ENCODE peak calls at places on chromosomes 13 and 19, in eight cellular contexts. I is neural progenitor cell, P is GM23248, L is astrocyte, O is mammary epithelial cell, A is PC-9, N is DND-41, Q is keratinocyte. J is an unnamed sample.
A peak's percentile ranks its signal among the peaks of the same experiment; 100 is the strongest.

GRCh38 chr19:32450217-32450616 is 44.6 kb downstream of the DPY19L3 start:
- DNase-seq in L (no peak), N (no peak), Q (no peak), A (no peak), P (no peak), O (no peak), I (no peak), J (no peak)

GRCh38 chr19:4067396-4068057 is 828 bp upstream of the ZBTB7A start:
- DNase-seq in A (no peak), O (no peak), Q (no peak), P (peak; percentile 36), I (peak; percentile 64), N (no peak), L (no peak), J (no peak)

GRCh38 chr19:4338441-4339350 is at the start of gene STAP2:
- DNase-seq in L (no peak), P (no peak), O (peak; percentile 92), Q (no peak), I (peak; percentile 51), N (peak; percentile 30), A (peak; percentile 68), J (peak; percentile 43)

GRCh38 chr13:90746230-90746629 is 601.3 kb upstream of the MIR17HG start:
- DNase-seq in Q (no peak), N (no peak), L (no peak), I (peak; percentile 18), P (no peak), A (no peak), O (no peak), J (no peak)

GRCh38 chr19:2992958-2993357 is 15.6 kb downstream of the TLE6 start:
- DNase-seq in O (no peak), L (no peak), P (no peak), A (no peak), N (no peak), I (peak; percentile 43), Q (no peak), J (no peak)

GRCh38 chr13:49185264-49185663 is 34.9 kb upstream of the MLNR start:
- DNase-seq in A (no peak), N (no peak), I (no peak), Q (no peak), L (no peak), P (no peak), O (no peak), J (no peak)

GRCh38 chr13:74761794-74762193 is 627.6 kb upstream of the KLF12 start:
- DNase-seq in N (no peak), I (no peak), O (no peak), A (no peak), L (peak; percentile 90), P (peak; percentile 38), Q (no peak), J (no peak)

GRCh38 chr19:58350001-58350801 is 3.1 kb downstream of the A1BG start:
- DNase-seq in O (no peak), Q (no peak), N (no peak), L (no peak), A (no peak), I (no peak), P (no peak), J (peak; percentile 80)

GRCh38 chr19:49911381-49912145 is 14.9 kb upstream of the IL4I1 start:
- DNase-seq in Q (no peak), N (no peak), L (no peak), I (no peak), O (no peak), P (no peak), A (no peak), J (peak; percentile 76)

GRCh38 chr13:100666124-100666523 is 8.5 kb downstream of the TMTC4 start:
- DNase-seq in O (no peak), N (no peak), L (no peak), I (no peak), P (no peak), Q (no peak), A (no peak), J (no peak)

GRCh38 chr13:107867701-107868661 is 347.4 kb downstream of the LIG4 start:
- DNase-seq in L (peak; percentile 32), A (peak; percentile 29), P (peak; percentile 84), I (peak; percentile 83), Q (no peak), O (peak; percentile 41), N (no peak), J (peak; percentile 95)

GRCh38 chr13:81197483-81197882 is 856.6 kb upstream of the SPRY2 start:
- DNase-seq in L (no peak), N (no peak), A (no peak), Q (no peak), I (no peak), P (no peak), O (no peak), J (no peak)

GRCh38 chr19:28307460-28307859 is 905.5 kb downstream of the UQCRFS1 start:
- DNase-seq in Q (no peak), O (no peak), A (no peak), L (peak; percentile 66), N (no peak), I (no peak), P (peak; percentile 78), J (no peak)

GRCh38 chr19:5123646-5124045 is 154.7 kb downstream of the KDM4B start:
- DNase-seq in P (no peak), N (no peak), O (no peak), L (no peak), Q (no peak), A (no peak), I (no peak), J (no peak)

GRCh38 chr19:48664476-48664875 is 8.3 kb downstream of the NTN5 start:
- DNase-seq in A (no peak), N (no peak), Q (no peak), L (no peak), P (no peak), I (no peak), O (no peak), J (peak; percentile 52)

GRCh38 chr13:48159436-48160225 is 64.7 kb upstream of the MED4 start:
- DNase-seq in P (peak; percentile 65), N (no peak), L (peak; percentile 26), I (no peak), A (no peak), Q (no peak), O (peak; percentile 69), J (no peak)

GRCh38 chr13:32126756-32127155 is 95.2 kb downstream of the FRY start:
- DNase-seq in N (no peak), L (no peak), O (no peak), A (no peak), Q (no peak), I (no peak), P (peak; percentile 37), J (no peak)

GRCh38 chr19:40523322-40524047 is 53.2 kb upstream of the SHKBP1 start:
- DNase-seq in N (peak; percentile 56), L (peak; percentile 22), A (peak; percentile 75), Q (no peak), I (peak; percentile 83), P (peak; percentile 78), O (peak; percentile 42), J (peak; percentile 95)

GRCh38 chr19:19214892-19215291 is 3.1 kb downstream of the NCAN start:
- DNase-seq in A (peak; percentile 48), O (no peak), L (peak; percentile 25), P (peak; percentile 56), I (peak; percentile 87), Q (no peak), N (peak; percentile 83), J (peak; percentile 88)

DNA sequence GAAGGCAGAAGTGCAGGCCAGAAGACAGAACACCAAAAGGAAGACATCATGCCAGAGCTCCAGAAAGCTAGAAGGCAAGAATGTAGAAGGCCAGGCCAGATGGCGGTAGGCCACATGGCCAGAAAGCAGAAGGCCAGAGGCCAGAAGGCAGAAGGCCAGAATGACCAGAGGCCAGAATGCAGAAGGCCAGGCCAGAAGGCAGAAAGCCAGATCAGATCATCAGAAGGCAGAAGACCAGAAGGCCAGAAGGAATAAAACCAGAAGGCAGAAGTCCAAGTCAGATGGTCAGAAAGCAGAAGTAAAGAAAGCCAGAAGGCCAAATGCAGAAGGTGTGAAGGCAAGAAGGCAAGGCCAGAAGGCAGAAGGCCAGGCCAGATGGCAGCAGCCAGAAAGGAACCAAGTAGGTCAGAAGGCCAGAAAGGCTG is 185.0 kb downstream of the TUBA3C start:
- DNase-seq in I (no peak), Q (no peak), A (no peak), P (peak; percentile 0), N (no peak), L (no peak), O (no peak), J (no peak)
- H3K9me3 ChIP-seq in I (peaks cover 20% of the 10 kb centered on the region), Q (no peaks in the 10 kb centered on the region), A (no peaks in the 10 kb centered on the region), P (no peaks in the 10 kb centered on the region), N (peaks cover 15% of the 10 kb centered on the region), L (peaks cover 20% of the 10 kb centered on the region), O (peaks cover 66% of the 10 kb centered on the region), J (peaks cover 2% of the 10 kb centered on the region)

DNA sequence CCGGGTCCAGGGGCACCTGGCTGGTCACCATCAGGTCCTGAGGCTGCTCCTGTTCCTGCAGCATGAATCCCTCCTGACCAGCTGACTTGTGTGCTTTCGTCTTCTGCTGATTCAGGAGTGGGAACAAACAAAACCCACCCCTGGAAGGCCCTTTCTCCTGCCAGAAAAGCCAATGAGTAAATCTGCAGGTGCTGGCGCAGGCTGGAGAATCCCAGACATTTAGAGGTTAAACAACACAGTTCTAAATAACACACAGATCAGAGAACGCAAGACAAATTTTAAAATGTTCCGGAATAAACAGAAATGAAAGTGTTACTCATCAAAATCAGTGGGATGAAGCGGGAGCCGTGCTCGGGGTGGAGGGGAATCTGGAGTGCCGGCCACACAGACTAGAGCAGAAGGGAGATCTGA is 60.6 kb upstream of the C13orf46 start:
- DNase-seq in P (peak; percentile 68), O (no peak), N (no peak), L (peak; percentile 57), Q (no peak), I (no peak), A (no peak), J (no peak)
- H3K79me2 ChIP-seq in P (peaks cover 89% of the 10 kb centered on the region), O (no peaks in the 10 kb centered on the region), N (peaks cover 66% of the 10 kb centered on the region), L (peaks cover 96% of the 10 kb centered on the region), Q (no peaks in the 10 kb centered on the region), I (no peaks in the 10 kb centered on the region), A (no peaks in the 10 kb centered on the region), J (peaks cover 98% of the 10 kb centered on the region)

DNA sequence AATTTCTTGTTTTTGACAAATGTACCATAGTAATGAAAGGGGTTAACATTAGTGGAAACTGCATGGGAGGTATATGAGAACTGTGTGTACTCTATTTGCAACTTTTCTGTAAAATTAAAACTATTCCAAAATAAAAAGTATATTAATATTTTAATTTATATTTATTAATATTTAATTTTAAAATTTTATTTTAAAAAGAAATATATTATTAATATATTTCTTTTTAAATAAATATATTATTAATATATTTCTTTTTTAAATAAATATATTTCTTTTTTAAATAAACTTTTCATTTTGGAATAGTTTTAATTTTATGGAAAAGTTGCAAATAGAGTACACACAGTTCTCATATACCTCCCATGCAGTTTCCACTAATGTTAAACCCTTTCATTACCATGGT is 101.1 kb upstream of the SLC7A1 start:
- DNase-seq in A (no peak), L (no peak), N (no peak), I (no peak), Q (no peak), P (no peak), O (no peak), J (no peak)
- H3K9me3 ChIP-seq in A (no peaks in the 10 kb centered on the region), L (no peaks in the 10 kb centered on the region), N (no peaks in the 10 kb centered on the region), I (no peaks in the 10 kb centered on the region), Q (no peaks in the 10 kb centered on the region), P (no peaks in the 10 kb centered on the region), O (no peaks in the 10 kb centered on the region), J (no peaks in the 10 kb centered on the region)

DNA sequence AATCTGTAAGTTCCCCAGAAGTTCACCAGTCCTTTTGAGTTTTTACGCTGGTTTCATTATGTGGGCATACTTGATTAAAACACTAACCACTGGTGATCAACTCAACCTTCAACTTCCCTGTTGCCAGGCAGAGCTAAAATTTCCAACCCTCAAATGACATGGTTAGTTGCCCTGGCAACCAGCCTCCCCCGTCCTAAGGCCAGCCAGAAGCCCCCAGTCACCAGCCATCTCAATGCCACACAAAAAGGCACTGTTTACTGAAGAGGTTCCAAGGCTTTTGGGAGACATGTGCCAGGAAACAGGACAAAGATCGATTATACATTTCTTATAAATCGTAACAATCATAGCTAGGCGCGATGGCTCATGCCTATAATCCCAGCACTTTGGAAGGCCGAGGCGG is 1.6 kb downstream of the ZNF649 start:
- DNase-seq in N (no peak), P (no peak), Q (no peak), A (no peak), I (no peak), O (no peak), L (no peak), J (no peak)
- H3K79me2 ChIP-seq in N (peaks cover 66% of the 10 kb centered on the region), P (peaks cover 64% of the 10 kb centered on the region), Q (peaks cover 45% of the 10 kb centered on the region), A (peaks cover 39% of the 10 kb centered on the region), I (peaks cover 67% of the 10 kb centered on the region), O (peaks cover 51% of the 10 kb centered on the region), L (peaks cover 57% of the 10 kb centered on the region), J (peaks cover 47% of the 10 kb centered on the region)

J was measured in osteoblast.